ENCODE peak calls at places on chromosome 13, in nine cellular contexts. One of them, this sample, is unnamed.

GRCh38 chr13:76790519-76791289 is 95.5 kb downstream of the KCTD12 start:
- DNase-seq in epithelial cell of esophagus: peak
- DNase-seq in coronary artery: no peak
- DNase-seq in transverse colon: no peak
- DNase-seq in A673: no peak
- DNase-seq in osteoblast: peak
- DNase-seq in hepatocyte: no peak
- DNase-seq in kidney epithelial cell: no peak
- DNase-seq in GM10248: no peak
- DNase-seq in this sample: no peak

GRCh38 chr13:50075619-50076097 is 60.4 kb downstream of the KCNRG start:
- DNase-seq in epithelial cell of esophagus: no peak
- DNase-seq in coronary artery: no peak
- DNase-seq in transverse colon: no peak
- DNase-seq in A673: no peak
- DNase-seq in osteoblast: peak
- DNase-seq in hepatocyte: no peak
- DNase-seq in kidney epithelial cell: no peak
- DNase-seq in GM10248: no peak
- DNase-seq in this sample: no peak

GRCh38 chr13:51674276-51674675 is 90.0 kb downstream of the WDFY2 start:
- DNase-seq in epithelial cell of esophagus: peak
- DNase-seq in coronary artery: no peak
- DNase-seq in transverse colon: peak
- DNase-seq in A673: no peak
- DNase-seq in osteoblast: no peak
- DNase-seq in hepatocyte: peak
- DNase-seq in kidney epithelial cell: no peak
- DNase-seq in GM10248: no peak
- DNase-seq in this sample: peak

GRCh38 chr13:51887441-51887840 is 25.7 kb downstream of the CCDC70 start:
- DNase-seq in epithelial cell of esophagus: peak
- DNase-seq in coronary artery: no peak
- DNase-seq in transverse colon: no peak
- DNase-seq in A673: no peak
- DNase-seq in osteoblast: no peak
- DNase-seq in hepatocyte: no peak
- DNase-seq in kidney epithelial cell: no peak
- DNase-seq in GM10248: no peak
- DNase-seq in this sample: no peak

GRCh38 chr13:49584771-49585182 is 581 bp downstream of the RCBTB1 start:
- DNase-seq in epithelial cell of esophagus: peak
- DNase-seq in coronary artery: no peak
- DNase-seq in transverse colon: no peak
- DNase-seq in A673: no peak
- DNase-seq in osteoblast: peak
- DNase-seq in hepatocyte: peak
- DNase-seq in kidney epithelial cell: no peak
- DNase-seq in GM10248: no peak
- DNase-seq in this sample: no peak

GRCh38 chr13:20414475-20415287 is 111.0 kb downstream of the CRYL1 start:
- DNase-seq in epithelial cell of esophagus: peak
- DNase-seq in coronary artery: no peak
- DNase-seq in transverse colon: peak
- DNase-seq in A673: no peak
- DNase-seq in osteoblast: peak
- DNase-seq in hepatocyte: no peak
- DNase-seq in kidney epithelial cell: no peak
- DNase-seq in GM10248: no peak
- DNase-seq in this sample: peak

GRCh38 chr13:20489185-20489820 is 36.4 kb downstream of the CRYL1 start:
- DNase-seq in epithelial cell of esophagus: peak
- DNase-seq in coronary artery: no peak
- DNase-seq in transverse colon: peak
- DNase-seq in A673: peak
- DNase-seq in osteoblast: no peak
- DNase-seq in hepatocyte: no peak
- DNase-seq in kidney epithelial cell: no peak
- DNase-seq in GM10248: peak
- DNase-seq in this sample: peak

GRCh38 chr13:98476538-98476966 is 100.4 kb downstream of the STK24 start:
- DNase-seq in epithelial cell of esophagus: peak
- DNase-seq in coronary artery: no peak
- DNase-seq in transverse colon: peak
- DNase-seq in A673: peak
- DNase-seq in osteoblast: peak
- DNase-seq in hepatocyte: no peak
- DNase-seq in kidney epithelial cell: peak
- DNase-seq in GM10248: peak
- DNase-seq in this sample: peak

GRCh38 chr13:22173605-22174004 is 502.7 kb downstream of the FGF9 start:
- DNase-seq in epithelial cell of esophagus: peak
- DNase-seq in coronary artery: no peak
- DNase-seq in transverse colon: no peak
- DNase-seq in A673: no peak
- DNase-seq in osteoblast: no peak
- DNase-seq in hepatocyte: no peak
- DNase-seq in kidney epithelial cell: peak
- DNase-seq in GM10248: no peak
- DNase-seq in this sample: no peak

GRCh38 chr13:99733346-99733745 is 232.1 kb downstream of the TM9SF2 start:
- DNase-seq in epithelial cell of esophagus: no peak
- DNase-seq in coronary artery: no peak
- DNase-seq in transverse colon: no peak
- DNase-seq in A673: peak
- DNase-seq in osteoblast: no peak
- DNase-seq in hepatocyte: no peak
- DNase-seq in kidney epithelial cell: no peak
- DNase-seq in GM10248: no peak
- DNase-seq in this sample: no peak

DNA sequence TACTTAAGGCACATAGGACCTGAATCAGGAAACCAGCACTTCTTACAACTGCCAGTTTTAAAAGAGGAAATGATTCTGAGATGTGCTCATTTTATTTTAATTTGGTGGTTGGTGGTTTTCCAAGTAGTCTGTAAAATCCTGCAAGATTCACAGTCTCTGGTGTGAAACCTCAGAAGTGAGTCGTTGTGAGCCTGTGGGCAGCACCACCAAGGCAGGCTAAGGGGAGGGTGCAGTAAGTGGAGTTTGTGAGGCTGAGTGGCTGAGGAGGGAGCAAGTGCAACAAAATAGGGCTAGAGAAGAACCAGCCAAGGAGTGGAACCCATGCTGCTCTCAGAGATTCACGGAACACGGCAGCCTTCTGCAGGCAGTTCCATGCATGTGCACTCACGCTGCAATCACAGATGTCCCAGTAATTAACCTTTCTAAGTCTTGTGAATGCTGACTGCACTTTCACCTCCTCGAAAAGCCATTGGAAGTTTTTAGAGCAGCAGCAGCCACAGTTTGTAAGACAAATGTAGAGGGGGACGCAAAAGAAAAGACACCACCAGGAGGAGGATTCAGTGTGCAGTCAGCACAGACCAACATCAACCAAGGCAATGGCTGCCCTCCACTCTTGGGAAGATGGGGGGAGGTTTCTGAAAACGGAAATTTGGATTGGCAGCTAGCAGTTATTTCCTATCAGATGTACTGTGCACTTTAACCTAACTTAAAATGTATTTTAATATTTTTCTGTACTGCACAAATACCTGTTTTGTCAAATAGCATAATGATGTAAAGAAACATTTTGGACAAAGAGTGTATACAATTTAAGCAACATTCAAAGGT is 44.9 kb downstream of the ESD start:
- DNase-seq in epithelial cell of esophagus: no peak
- DNase-seq in coronary artery: no peak
- DNase-seq in transverse colon: no peak
- DNase-seq in A673: peak
- DNase-seq in osteoblast: no peak
- DNase-seq in hepatocyte: no peak
- DNase-seq in kidney epithelial cell: no peak
- DNase-seq in GM10248: peak
- DNase-seq in this sample: no peak
- TF ChIP-seq CTCF in epithelial cell of esophagus: no peak
- TF ChIP-seq CTCF in coronary artery: no peak
- TF ChIP-seq CTCF in transverse colon: no peak
- TF ChIP-seq CTCF in A673: no peak
- TF ChIP-seq CTCF in osteoblast: no peak
- TF ChIP-seq CTCF in hepatocyte: no peak
- TF ChIP-seq CTCF in kidney epithelial cell: no peak
- TF ChIP-seq CTCF in GM10248: no peak
- TF ChIP-seq CTCF in this sample: peak

GRCh38 chr13:30676672-30677071 is 58.7 kb upstream of the ALOX5AP start:
- DNase-seq in epithelial cell of esophagus: peak
- DNase-seq in coronary artery: no peak
- DNase-seq in transverse colon: no peak
- DNase-seq in A673: peak
- DNase-seq in osteoblast: peak
- DNase-seq in hepatocyte: peak
- DNase-seq in kidney epithelial cell: no peak
- DNase-seq in GM10248: no peak
- DNase-seq in this sample: no peak
- TF ChIP-seq CTCF in epithelial cell of esophagus: peak
- TF ChIP-seq CTCF in coronary artery: no peak
- TF ChIP-seq CTCF in transverse colon: peak
- TF ChIP-seq CTCF in A673: peak
- TF ChIP-seq CTCF in osteoblast: peak
- TF ChIP-seq CTCF in hepatocyte: peak
- TF ChIP-seq CTCF in kidney epithelial cell: peak
- TF ChIP-seq CTCF in GM10248: no peak
- TF ChIP-seq CTCF in this sample: peak

DNA sequence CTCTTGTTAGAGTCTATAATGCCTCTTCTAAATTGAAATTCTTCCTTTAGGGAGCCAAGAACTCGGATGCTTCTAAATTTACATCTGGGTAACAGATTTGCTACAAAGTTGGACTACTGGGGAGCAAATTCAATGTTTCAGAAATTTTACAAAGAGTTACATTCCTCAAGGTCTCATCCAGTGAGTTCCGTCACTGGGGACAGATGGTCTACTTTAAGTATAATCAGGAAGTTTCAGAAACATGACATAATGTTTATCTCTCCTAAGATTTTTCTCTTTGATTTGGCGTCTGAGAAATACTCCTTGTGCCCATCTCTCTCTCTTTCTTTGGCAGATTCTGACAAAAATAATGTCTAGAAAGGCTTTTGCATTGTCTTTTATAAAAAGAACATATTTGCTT is 81.5 kb upstream of the MBNL2 start:
- DNase-seq in epithelial cell of esophagus: no peak
- DNase-seq in coronary artery: no peak
- DNase-seq in transverse colon: no peak
- DNase-seq in A673: no peak
- DNase-seq in osteoblast: no peak
- DNase-seq in hepatocyte: no peak
- DNase-seq in kidney epithelial cell: no peak
- DNase-seq in GM10248: no peak
- DNase-seq in this sample: no peak
- TF ChIP-seq CTCF in epithelial cell of esophagus: no peak
- TF ChIP-seq CTCF in coronary artery: no peak
- TF ChIP-seq CTCF in transverse colon: no peak
- TF ChIP-seq CTCF in A673: no peak
- TF ChIP-seq CTCF in osteoblast: no peak
- TF ChIP-seq CTCF in hepatocyte: no peak
- TF ChIP-seq CTCF in kidney epithelial cell: no peak
- TF ChIP-seq CTCF in GM10248: no peak
- TF ChIP-seq CTCF in this sample: no peak

DNA sequence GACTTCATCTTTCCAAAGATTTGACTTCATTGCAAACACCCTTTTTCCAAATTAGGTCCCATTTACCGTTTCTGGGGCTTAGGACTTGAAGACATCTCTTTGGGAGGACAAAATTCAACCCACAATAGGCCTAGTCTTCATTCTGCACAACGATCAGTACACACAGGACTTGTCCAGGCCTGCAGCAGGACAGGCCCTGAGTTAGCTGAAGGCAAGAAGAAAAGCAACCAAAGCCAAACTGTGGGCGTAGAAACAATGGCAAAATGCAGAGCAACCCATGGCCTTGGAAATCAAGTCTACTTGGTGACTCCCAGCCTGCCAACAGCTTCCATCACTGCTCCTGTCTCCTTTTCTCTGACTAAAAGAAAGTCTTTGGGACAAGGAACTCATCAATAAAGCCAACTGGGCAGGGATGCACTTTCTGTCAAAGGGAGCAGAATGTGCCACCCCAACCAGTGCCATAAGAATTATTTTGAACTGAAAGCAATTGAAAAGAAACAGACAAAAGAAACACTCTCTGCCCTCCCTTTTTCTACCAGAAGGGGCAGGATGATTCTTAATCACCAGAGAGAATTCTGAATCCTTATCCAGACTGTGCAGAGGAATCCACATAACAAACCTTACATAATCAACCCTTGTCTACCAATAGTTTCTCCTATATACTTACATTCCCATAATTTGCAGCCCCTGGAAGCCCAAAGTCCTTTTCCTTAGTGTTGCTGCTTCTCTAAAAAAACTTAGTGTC is 520.9 kb upstream of the NBEA start:
- DNase-seq in epithelial cell of esophagus: peak
- DNase-seq in coronary artery: no peak
- DNase-seq in transverse colon: no peak
- DNase-seq in A673: no peak
- DNase-seq in osteoblast: peak
- DNase-seq in hepatocyte: no peak
- DNase-seq in kidney epithelial cell: no peak
- DNase-seq in GM10248: no peak
- DNase-seq in this sample: no peak
- TF ChIP-seq CTCF in epithelial cell of esophagus: peak
- TF ChIP-seq CTCF in coronary artery: no peak
- TF ChIP-seq CTCF in transverse colon: no peak
- TF ChIP-seq CTCF in A673: peak
- TF ChIP-seq CTCF in osteoblast: peak
- TF ChIP-seq CTCF in hepatocyte: peak
- TF ChIP-seq CTCF in kidney epithelial cell: peak
- TF ChIP-seq CTCF in GM10248: no peak
- TF ChIP-seq CTCF in this sample: peak

GRCh38 chr13:85261757-85262346 is 537.4 kb downstream of the SLITRK6 start:
- DNase-seq in epithelial cell of esophagus: peak
- DNase-seq in coronary artery: no peak
- DNase-seq in transverse colon: no peak
- DNase-seq in A673: peak
- DNase-seq in osteoblast: no peak
- DNase-seq in hepatocyte: peak
- DNase-seq in kidney epithelial cell: no peak
- DNase-seq in GM10248: no peak
- DNase-seq in this sample: no peak
- TF ChIP-seq CTCF in epithelial cell of esophagus: peak
- TF ChIP-seq CTCF in coronary artery: no peak
- TF ChIP-seq CTCF in transverse colon: no peak
- TF ChIP-seq CTCF in A673: peak
- TF ChIP-seq CTCF in osteoblast: no peak
- TF ChIP-seq CTCF in hepatocyte: peak
- TF ChIP-seq CTCF in kidney epithelial cell: peak
- TF ChIP-seq CTCF in GM10248: no peak
- TF ChIP-seq CTCF in this sample: peak

GRCh38 chr13:65881561-65882155 is 1348.5 kb downstream of the PCDH9 start:
- DNase-seq in epithelial cell of esophagus: peak
- DNase-seq in coronary artery: no peak
- DNase-seq in transverse colon: no peak
- DNase-seq in A673: no peak
- DNase-seq in osteoblast: no peak
- DNase-seq in hepatocyte: no peak
- DNase-seq in kidney epithelial cell: no peak
- DNase-seq in GM10248: no peak
- DNase-seq in this sample: no peak

GRCh38 chr13:65882810-65883209 is 1347.3 kb downstream of the PCDH9 start:
- DNase-seq in epithelial cell of esophagus: no peak
- DNase-seq in coronary artery: no peak
- DNase-seq in transverse colon: no peak
- DNase-seq in A673: peak
- DNase-seq in osteoblast: peak
- DNase-seq in hepatocyte: no peak
- DNase-seq in kidney epithelial cell: no peak
- DNase-seq in GM10248: no peak
- DNase-seq in this sample: peak
- TF ChIP-seq CTCF in epithelial cell of esophagus: peak
- TF ChIP-seq CTCF in coronary artery: no peak
- TF ChIP-seq CTCF in transverse colon: no peak
- TF ChIP-seq CTCF in A673: peak
- TF ChIP-seq CTCF in osteoblast: no peak
- TF ChIP-seq CTCF in hepatocyte: no peak
- TF ChIP-seq CTCF in kidney epithelial cell: no peak
- TF ChIP-seq CTCF in GM10248: no peak
- TF ChIP-seq CTCF in this sample: peak